ENCODE peak calls at places on chromosome 2, in six cellular contexts. L, I, S, D, H and W are unnamed samples.

GRCh38 chr2:234139755-234140154 is 89.3 kb downstream of the SPP2 start:
- DNase-seq in H (no peak), S (no peak), D (no peak), I (no peak), L (no peak), W (no peak)

GRCh38 chr2:45173513-45173912 is 164.3 kb upstream of the SIX2 start:
- DNase-seq in L (no peak), I (no peak), S (peak; percentile 76), D (no peak), H (no peak), W (no peak)

GRCh38 chr2:71620116-71620515 is 166.8 kb downstream of the DYSF start:
- DNase-seq in L (no peak), D (no peak), I (no peak), H (no peak), S (no peak), W (no peak)

GRCh38 chr2:112026509-112026908 is 28.6 kb upstream of the TMEM87B start:
- DNase-seq in L (no peak), H (no peak), I (peak; percentile 10), S (no peak), D (no peak), W (no peak)

GRCh38 chr2:235826791-235827190 is 332.9 kb downstream of the AGAP1 start:
- DNase-seq in S (no peak), D (no peak), L (no peak), I (no peak), H (no peak), W (no peak)

GRCh38 chr2:228541794-228542193 is 360.3 kb upstream of the SPHKAP start:
- DNase-seq in I (no peak), D (no peak), H (no peak), S (no peak), L (no peak), W (no peak)

GRCh38 chr2:237630216-237631000 is 3.0 kb downstream of the LRRFIP1 start:
- DNase-seq in I (no peak), S (no peak), H (no peak), L (no peak), D (no peak), W (no peak)

GRCh38 chr2:26018184-26018716 is 15.6 kb upstream of the RAB10 start:
- DNase-seq in S (peak; percentile 94), D (no peak), H (peak; percentile 21), I (peak; percentile 69), L (peak; percentile 9), W (peak; percentile 47)

GRCh38 chr2:23220687-23221086 is 164.3 kb upstream of the KLHL29 start:
- DNase-seq in D (no peak), S (no peak), I (peak; percentile 44), H (no peak), L (no peak), W (no peak)

GRCh38 chr2:121648611-121649401 is 456 bp downstream of the CLASP1 start:
- DNase-seq in H (peak; percentile 61), S (peak; percentile 29), D (peak; percentile 58), L (peak; percentile 23), I (peak; percentile 71), W (peak; percentile 66)

GRCh38 chr2:164671664-164672396 is 50.5 kb upstream of the GRB14 start:
- DNase-seq in D (no peak), S (peak; percentile 46), L (no peak), I (no peak), H (no peak), W (no peak)

GRCh38 chr2:70050631-70051425 is 36.4 kb upstream of the PCBP1 start:
- DNase-seq in H (no peak), D (no peak), I (no peak), L (no peak), S (no peak), W (no peak)

GRCh38 chr2:15092691-15093090 is 460.2 kb downstream of the LRATD1 start:
- DNase-seq in D (no peak), L (no peak), S (peak; percentile 52), H (no peak), I (no peak), W (no peak)

GRCh38 chr2:226873826-226874225 is 38.0 kb downstream of the RHBDD1 start:
- DNase-seq in H (no peak), D (no peak), L (peak; percentile 8), I (no peak), S (no peak), W (no peak)

GRCh38 chr2:200077210-200077650 is 121.8 kb downstream of the MAIP1 start:
- DNase-seq in H (no peak), S (peak; percentile 36), I (no peak), L (no peak), D (no peak), W (no peak)

GRCh38 chr2:219444566-219445091 is 10.0 kb downstream of the SPEG start:
- DNase-seq in D (no peak), I (no peak), S (no peak), H (no peak), L (no peak), W (peak; percentile 10)

GRCh38 chr2:234422242-234422641 is 74.6 kb downstream of the ARL4C start:
- DNase-seq in S (peak; percentile 87), H (no peak), D (no peak), L (no peak), I (peak; percentile 42), W (no peak)

GRCh38 chr2:176581557-176582150 is 312.4 kb downstream of the MTX2 start:
- DNase-seq in L (no peak), I (no peak), S (no peak), D (no peak), H (no peak), W (no peak)

GRCh38 chr2:224369028-224369632 is 32.8 kb downstream of the FAM124B start:
- DNase-seq in H (peak; percentile 5), L (no peak), D (peak; percentile 20), I (peak; percentile 66), S (peak; percentile 61), W (no peak)

GRCh38 chr2:236483102-236483501 is 86.5 kb upstream of the ACKR3 start:
- DNase-seq in I (no peak), S (no peak), D (no peak), L (no peak), H (no peak), W (no peak)

GRCh38 chr2:32947076-32947483 is 327 bp downstream of the LTBP1 start:
- DNase-seq in S (no peak), D (peak; percentile 30), H (no peak), I (no peak), L (no peak), W (no peak)

GRCh38 chr2:15565392-15565791 is 4.3 kb upstream of the NBAS start:
- DNase-seq in L (no peak), D (no peak), H (no peak), I (no peak), S (no peak), W (no peak)

GRCh38 chr2:97739893-97740245 is 26.5 kb downstream of the ZAP70 start:
- DNase-seq in L (no peak), S (no peak), I (no peak), H (no peak), D (no peak), W (no peak)

GRCh38 chr2:18208956-18209355 is 330.5 kb downstream of the KCNS3 start:
- DNase-seq in H (no peak), S (no peak), I (no peak), L (no peak), D (no peak), W (no peak)

GRCh38 chr2:233442028-233442310 is 87.7 kb downstream of the DGKD start:
- DNase-seq in D (no peak), S (no peak), I (no peak), L (no peak), H (no peak), W (no peak)

GRCh38 chr2:29147963-29148362 is 32.7 kb downstream of the CLIP4 start:
- DNase-seq in I (no peak), D (no peak), L (no peak), H (no peak), S (no peak), W (no peak)

GRCh38 chr2:77488141-77488540 is 34.0 kb downstream of the LRRTM4 start:
- DNase-seq in S (no peak), L (no peak), D (no peak), I (no peak), H (no peak), W (no peak)

GRCh38 chr2:235654115-235654514 is 160.3 kb downstream of the AGAP1 start:
- DNase-seq in D (no peak), I (no peak), S (no peak), L (no peak), H (no peak), W (no peak)

GRCh38 chr2:12771154-12771553 is 54.4 kb downstream of the TRIB2 start:
- DNase-seq in I (no peak), S (no peak), D (no peak), L (no peak), H (no peak), W (no peak)

GRCh38 chr2:147467441-147467840 is 377.4 kb upstream of the ACVR2A start:
- DNase-seq in H (no peak), I (no peak), S (no peak), L (no peak), D (no peak), W (no peak)

GRCh38 chr2:236367791-236368289 is 103.6 kb upstream of the ASB18 start:
- DNase-seq in I (no peak), D (no peak), S (no peak), L (no peak), H (no peak), W (no peak)

GRCh38 chr2:120503793-120504571 is 158.0 kb downstream of the INHBB start:
- DNase-seq in L (no peak), I (no peak), H (no peak), S (peak; percentile 82), D (no peak), W (no peak)

GRCh38 chr2:115483631-115484030 is 1041.2 kb downstream of the DPP10 start:
- DNase-seq in H (no peak), D (no peak), I (no peak), S (no peak), L (no peak), W (no peak)